ENCODE peak calls at places on chromosomes 13 and 19, in nine cellular contexts. B, V, R, X, S, I, P, Y and D are unnamed samples.

GRCh38 chr19:38024991-38025716 is 118.1 kb downstream of the SIPA1L3 start:
- DNase-seq in X (no peak), V (no peak), Y (no peak), B (peak), P (no peak), R (no peak), S (no peak), I (no peak), D (no peak)

GRCh38 chr19:16608290-16608704 is 19.7 kb downstream of the MED26 start:
- DNase-seq in B (no peak), Y (no peak), S (peak), R (no peak), X (no peak), I (no peak), V (peak), P (peak), D (no peak)

GRCh38 chr13:67438465-67438864 is 208.3 kb upstream of the PCDH9 start:
- DNase-seq in B (no peak), X (no peak), Y (no peak), V (no peak), I (no peak), P (no peak), R (no peak), S (no peak), D (no peak)

GRCh38 chr13:101309014-101309619 is 107.2 kb downstream of the NALCN start:
- DNase-seq in X (no peak), P (peak), R (no peak), V (no peak), S (peak), Y (no peak), I (no peak), B (no peak), D (no peak)

GRCh38 chr13:112702341-112702982 is 12.6 kb downstream of the ATP11A start:
- DNase-seq in S (no peak), X (no peak), R (no peak), P (no peak), I (no peak), Y (no peak), B (no peak), V (no peak), D (no peak)

GRCh38 chr13:100440756-100441421 is 147.7 kb downstream of the GGACT start:
- DNase-seq in X (no peak), P (no peak), R (no peak), S (peak), Y (no peak), B (no peak), V (no peak), I (no peak), D (no peak)

GRCh38 chr19:18428173-18428836 is 9.1 kb downstream of the SSBP4 start:
- DNase-seq in P (no peak), Y (no peak), S (no peak), X (no peak), R (no peak), I (no peak), V (no peak), B (peak), D (no peak)

GRCh38 chr13:97030705-97031452 is 36.6 kb upstream of the OXGR1 start:
- DNase-seq in P (no peak), V (no peak), R (no peak), S (peak), B (peak), X (no peak), Y (no peak), I (no peak), D (peak)

GRCh38 chr19:16804176-16804575 is 25.0 kb upstream of the SIN3B start:
- DNase-seq in V (no peak), R (no peak), X (no peak), B (no peak), Y (no peak), S (no peak), I (no peak), P (no peak), D (no peak)

GRCh38 chr19:42422576-42423461 is 4.4 kb downstream of the LIPE start:
- DNase-seq in S (no peak), X (peak), P (no peak), I (no peak), Y (peak), R (peak), B (no peak), V (no peak), D (no peak)

GRCh38 chr19:2691951-2692350 is 10.5 kb downstream of the GNG7 start:
- DNase-seq in I (no peak), B (no peak), V (no peak), S (no peak), P (no peak), X (no peak), Y (no peak), R (no peak), D (no peak)

GRCh38 chr19:48858984-48859710 is 9.3 kb downstream of the PLEKHA4 start:
- DNase-seq in I (no peak), V (no peak), S (peak), X (peak), Y (no peak), P (no peak), R (peak), B (no peak), D (no peak)

GRCh38 chr13:38535271-38535670 is 151.6 kb upstream of the FREM2 start:
- DNase-seq in R (no peak), P (no peak), I (no peak), S (no peak), X (no peak), Y (no peak), V (no peak), B (no peak), D (no peak)

GRCh38 chr13:26713341-26713740 is 47.2 kb downstream of the GPR12 start:
- DNase-seq in I (no peak), P (no peak), Y (no peak), R (no peak), S (no peak), B (no peak), V (no peak), X (no peak), D (no peak)